ENCODE peak calls at places on chromosomes 11 and 22, in five cellular contexts. V is endothelial cell, H is EL, J is mucosa of gallbladder, X is A549. W is an unnamed sample.

GRCh38 chr11:46760429-46761128 is 41.6 kb downstream of the F2 start:
- DNase-seq in H (no peak), X (no peak), J (no peak), V (no peak), W (no peak)

GRCh38 chr11:121894581-121894980 is 221.4 kb downstream of the BLID start:
- DNase-seq in H (peak; percentile 59), X (no peak), V (no peak), J (no peak), W (no peak)

GRCh38 chr11:119474682-119475596 is 52.0 kb upstream of the THY1 start:
- DNase-seq in J (peak; percentile 73), X (peak; percentile 42), H (peak; percentile 75), V (peak; percentile 79), W (peak; percentile 31)

GRCh38 chr11:104343578-104343977 is 179.6 kb upstream of the PDGFD start:
- DNase-seq in X (peak; percentile 0), H (no peak), J (no peak), V (no peak), W (no peak)

GRCh38 chr22:43205748-43206514 is 19.0 kb upstream of the TTLL12 start:
- DNase-seq in H (no peak), V (no peak), J (no peak), X (no peak), W (no peak)

GRCh38 chr11:61913699-61914395 is 3.5 kb downstream of the RAB3IL1 start:
- DNase-seq in H (no peak), J (no peak), V (no peak), X (no peak), W (no peak)

GRCh38 chr11:66225054-66225453 is 43.4 kb upstream of the RAB1B start:
- DNase-seq in J (no peak), V (no peak), X (no peak), H (no peak), W (no peak)

GRCh38 chr11:76918941-76919386 is 58.2 kb downstream of the ACER3 start:
- DNase-seq in X (peak; percentile 21), H (peak; percentile 65), J (no peak), V (no peak), W (no peak)

GRCh38 chr22:36331912-36332622 is 55.7 kb downstream of the MYH9 start:
- DNase-seq in H (peak; percentile 80), X (peak; percentile 18), V (peak; percentile 22), J (peak; percentile 72), W (peak; percentile 49)

GRCh38 chr11:103228807-103229206 is 119.6 kb downstream of the DYNC2H1 start:
- DNase-seq in V (no peak), H (no peak), J (no peak), X (no peak), W (no peak)